ENCODE peak calls at places on chromosomes 6 and 20, in nine cellular contexts. One of them, this sample, is unnamed.

GRCh38 chr6:26571592-26572296 is 25.0 kb upstream of the ABT1 start:
- DNase-seq in activated CD4-positive, alpha-beta T cell treated with anti-CD3 and anti-CD28 coated beads for 48 hours: peak; percentile 72
- DNase-seq in mammary epithelial cell: peak; percentile 86
- DNase-seq in activated CD8-positive, alpha-beta memory T cell treated with anti-CD3 and anti-CD28 coated beads, Interleukin-2, amount 50 U/mL, for 48 hours: peak; percentile 80
- DNase-seq in PC-9: peak; percentile 76
- DNase-seq in EL: peak; percentile 90
- DNase-seq in NCI-H345: peak; percentile 92
- DNase-seq in AG08395: peak; percentile 77
- DNase-seq in fibroblast of the aortic adventitia: peak; percentile 94
- DNase-seq in this sample: peak; percentile 92

GRCh38 chr6:147227770-147228320 is 23.6 kb downstream of the STXBP5 start:
- DNase-seq in activated CD4-positive, alpha-beta T cell treated with anti-CD3 and anti-CD28 coated beads for 48 hours: no peak
- DNase-seq in mammary epithelial cell: no peak
- DNase-seq in activated CD8-positive, alpha-beta memory T cell treated with anti-CD3 and anti-CD28 coated beads, Interleukin-2, amount 50 U/mL, for 48 hours: no peak
- DNase-seq in PC-9: no peak
- DNase-seq in EL: peak; percentile 17
- DNase-seq in NCI-H345: no peak
- DNase-seq in AG08395: no peak
- DNase-seq in fibroblast of the aortic adventitia: no peak
- DNase-seq in this sample: no peak

GRCh38 chr6:132133734-132134490 is 182.7 kb upstream of the CCN2 start:
- DNase-seq in activated CD4-positive, alpha-beta T cell treated with anti-CD3 and anti-CD28 coated beads for 48 hours: no peak
- DNase-seq in mammary epithelial cell: no peak
- DNase-seq in activated CD8-positive, alpha-beta memory T cell treated with anti-CD3 and anti-CD28 coated beads, Interleukin-2, amount 50 U/mL, for 48 hours: no peak
- DNase-seq in PC-9: no peak
- DNase-seq in EL: peak; percentile 22
- DNase-seq in NCI-H345: no peak
- DNase-seq in AG08395: peak; percentile 31
- DNase-seq in fibroblast of the aortic adventitia: peak; percentile 59
- DNase-seq in this sample: no peak

GRCh38 chr6:134178230-134179044 is 126.0 kb upstream of the SLC2A12 start:
- DNase-seq in activated CD4-positive, alpha-beta T cell treated with anti-CD3 and anti-CD28 coated beads for 48 hours: peak; percentile 85
- DNase-seq in mammary epithelial cell: peak; percentile 93
- DNase-seq in activated CD8-positive, alpha-beta memory T cell treated with anti-CD3 and anti-CD28 coated beads, Interleukin-2, amount 50 U/mL, for 48 hours: peak; percentile 83
- DNase-seq in PC-9: no peak
- DNase-seq in EL: peak; percentile 96
- DNase-seq in NCI-H345: no peak
- DNase-seq in AG08395: peak; percentile 86
- DNase-seq in fibroblast of the aortic adventitia: peak; percentile 97
- DNase-seq in this sample: peak; percentile 97

GRCh38 chr20:49356676-49357075 is 78.8 kb upstream of the ZNFX1 start:
- DNase-seq in activated CD4-positive, alpha-beta T cell treated with anti-CD3 and anti-CD28 coated beads for 48 hours: no peak
- DNase-seq in mammary epithelial cell: no peak
- DNase-seq in activated CD8-positive, alpha-beta memory T cell treated with anti-CD3 and anti-CD28 coated beads, Interleukin-2, amount 50 U/mL, for 48 hours: no peak
- DNase-seq in PC-9: no peak
- DNase-seq in EL: no peak
- DNase-seq in NCI-H345: peak; percentile 62
- DNase-seq in AG08395: no peak
- DNase-seq in fibroblast of the aortic adventitia: no peak
- DNase-seq in this sample: no peak

GRCh38 chr6:36064770-36065396 is 37.3 kb downstream of the MAPK14 start:
- DNase-seq in activated CD4-positive, alpha-beta T cell treated with anti-CD3 and anti-CD28 coated beads for 48 hours: no peak
- DNase-seq in mammary epithelial cell: no peak
- DNase-seq in activated CD8-positive, alpha-beta memory T cell treated with anti-CD3 and anti-CD28 coated beads, Interleukin-2, amount 50 U/mL, for 48 hours: no peak
- DNase-seq in PC-9: no peak
- DNase-seq in EL: no peak
- DNase-seq in NCI-H345: no peak
- DNase-seq in AG08395: no peak
- DNase-seq in fibroblast of the aortic adventitia: no peak
- DNase-seq in this sample: no peak

GRCh38 chr20:32538526-32538918 is 46.6 kb downstream of the NOL4L start:
- DNase-seq in activated CD4-positive, alpha-beta T cell treated with anti-CD3 and anti-CD28 coated beads for 48 hours: peak; percentile 41
- DNase-seq in mammary epithelial cell: no peak
- DNase-seq in activated CD8-positive, alpha-beta memory T cell treated with anti-CD3 and anti-CD28 coated beads, Interleukin-2, amount 50 U/mL, for 48 hours: peak; percentile 72
- DNase-seq in PC-9: peak; percentile 81
- DNase-seq in EL: no peak
- DNase-seq in NCI-H345: no peak
- DNase-seq in AG08395: no peak
- DNase-seq in fibroblast of the aortic adventitia: peak; percentile 39
- DNase-seq in this sample: no peak

GRCh38 chr20:63060057-63060991 is 53.6 kb upstream of the BHLHE23 start:
- DNase-seq in activated CD4-positive, alpha-beta T cell treated with anti-CD3 and anti-CD28 coated beads for 48 hours: no peak
- DNase-seq in mammary epithelial cell: peak; percentile 50
- DNase-seq in activated CD8-positive, alpha-beta memory T cell treated with anti-CD3 and anti-CD28 coated beads, Interleukin-2, amount 50 U/mL, for 48 hours: peak; percentile 33
- DNase-seq in PC-9: no peak
- DNase-seq in EL: peak; percentile 63
- DNase-seq in NCI-H345: no peak
- DNase-seq in AG08395: peak; percentile 51
- DNase-seq in fibroblast of the aortic adventitia: no peak
- DNase-seq in this sample: no peak

GRCh38 chr20:43666376-43667328 is at the start of gene MYBL2:
- DNase-seq in activated CD4-positive, alpha-beta T cell treated with anti-CD3 and anti-CD28 coated beads for 48 hours: peak; percentile 81
- DNase-seq in mammary epithelial cell: peak; percentile 56
- DNase-seq in activated CD8-positive, alpha-beta memory T cell treated with anti-CD3 and anti-CD28 coated beads, Interleukin-2, amount 50 U/mL, for 48 hours: peak; percentile 89
- DNase-seq in PC-9: peak; percentile 72
- DNase-seq in EL: peak; percentile 74
- DNase-seq in NCI-H345: peak; percentile 81
- DNase-seq in AG08395: peak; percentile 71
- DNase-seq in fibroblast of the aortic adventitia: peak; percentile 30
- DNase-seq in this sample: peak; percentile 82